ENCODE peak calls at places on chromosomes 11 and 22, in six cellular contexts. G is MCF 10A, D is B cell, M is D721Med, Y is AG04450, P is heart right ventricle. K is an unnamed sample.

GRCh38 chr22:26658671-26659478 is 1.5 kb downstream of the MIAT start:
- DNase-seq in G (peak; percentile 95), D (peak; percentile 67), M (peak; percentile 29), Y (peak; percentile 86), P (no peak), K (no peak)

GRCh38 chr22:48493733-48494132 is 1333.9 kb downstream of the BRD1 start:
- DNase-seq in G (no peak), D (no peak), M (no peak), Y (no peak), P (no peak), K (peak; percentile 59)

GRCh38 chr11:8055836-8056526 is 25.0 kb upstream of the TUB start:
- DNase-seq in G (no peak), D (no peak), M (no peak), Y (no peak), P (no peak), K (peak; percentile 62)

GRCh38 chr22:29458551-29458950 is 20.2 kb downstream of the RFPL1 start:
- DNase-seq in G (no peak), D (no peak), M (no peak), Y (no peak), P (no peak), K (peak; percentile 2)

GRCh38 chr11:9922806-9923205 is 258.9 kb downstream of the SWAP70 start:
- DNase-seq in G (no peak), D (no peak), M (no peak), Y (no peak), P (no peak), K (no peak)

GRCh38 chr22:36386351-36386899 is 1.3 kb downstream of the MYH9 start:
- DNase-seq in G (no peak), D (peak; percentile 61), M (no peak), Y (no peak), P (no peak), K (no peak)

GRCh38 chr11:1389932-1390587 is at the start of gene BRSK2:
- DNase-seq in G (no peak), D (no peak), M (no peak), Y (no peak), P (no peak), K (no peak)

GRCh38 chr11:96026310-96026709 is 102.4 kb upstream of the MTMR2 start:
- DNase-seq in G (no peak), D (no peak), M (no peak), Y (no peak), P (no peak), K (no peak)

GRCh38 chr11:86064236-86064803 is 4.6 kb downstream of the PICALM start:
- DNase-seq in G (peak; percentile 67), D (no peak), M (no peak), Y (no peak), P (no peak), K (no peak)

GRCh38 chr22:38834215-38834953 is 9.4 kb downstream of the NPTXR start:
- DNase-seq in G (no peak), D (no peak), M (no peak), Y (no peak), P (no peak), K (peak; percentile 52)

DNA sequence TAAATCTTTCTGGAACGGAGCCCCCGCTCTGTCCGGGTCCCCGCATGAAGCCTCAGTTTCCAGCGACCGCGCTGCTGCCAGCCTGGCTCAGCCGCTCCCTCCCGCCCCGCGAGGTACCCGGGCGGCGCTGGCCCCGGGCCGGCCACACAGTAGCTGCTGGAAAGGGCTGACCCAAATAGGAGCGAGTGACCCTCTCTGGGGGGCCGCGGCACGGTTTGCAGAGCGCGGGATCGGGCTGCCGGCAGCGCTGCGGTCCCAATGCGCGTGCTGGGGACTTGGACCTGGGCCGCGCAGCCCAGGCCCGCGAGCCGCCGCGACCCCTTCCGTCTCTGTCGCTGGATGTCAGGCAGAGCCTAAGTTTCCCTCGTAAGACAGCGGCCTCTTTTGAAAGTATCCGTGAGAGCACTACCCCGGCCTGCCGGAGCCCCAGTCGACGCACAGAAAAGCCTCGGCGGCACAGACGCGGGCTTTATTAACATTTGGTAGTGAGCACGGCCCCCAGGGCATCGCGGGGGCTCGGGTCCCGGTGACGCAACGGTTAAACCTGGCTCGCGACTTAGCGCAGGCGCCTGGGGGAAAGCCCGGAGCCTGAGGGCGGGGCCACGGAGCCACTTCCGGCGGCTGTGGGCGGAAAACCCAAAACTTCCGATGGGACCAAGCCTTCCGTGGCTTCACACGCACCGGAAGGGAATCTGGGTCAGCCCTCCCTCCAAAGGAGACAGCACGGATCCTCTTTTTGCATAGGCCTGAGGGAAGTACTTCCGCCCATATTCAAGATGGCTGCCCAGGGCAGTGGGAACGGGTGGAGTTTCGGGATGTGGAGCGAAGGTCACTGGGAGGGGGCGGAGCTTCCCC is 14.9 kb downstream of the BAD start:
- DNase-seq in G (peak; percentile 100), D (peak; percentile 96), M (no peak), Y (peak; percentile 100), P (peak; percentile 99), K (no peak)
- TF ChIP-seq CTCF in G (peak; percentile 1), D (peak; percentile 37), M (no peak), Y (no peak), P (no peak), K (peak; percentile 66)

DNA sequence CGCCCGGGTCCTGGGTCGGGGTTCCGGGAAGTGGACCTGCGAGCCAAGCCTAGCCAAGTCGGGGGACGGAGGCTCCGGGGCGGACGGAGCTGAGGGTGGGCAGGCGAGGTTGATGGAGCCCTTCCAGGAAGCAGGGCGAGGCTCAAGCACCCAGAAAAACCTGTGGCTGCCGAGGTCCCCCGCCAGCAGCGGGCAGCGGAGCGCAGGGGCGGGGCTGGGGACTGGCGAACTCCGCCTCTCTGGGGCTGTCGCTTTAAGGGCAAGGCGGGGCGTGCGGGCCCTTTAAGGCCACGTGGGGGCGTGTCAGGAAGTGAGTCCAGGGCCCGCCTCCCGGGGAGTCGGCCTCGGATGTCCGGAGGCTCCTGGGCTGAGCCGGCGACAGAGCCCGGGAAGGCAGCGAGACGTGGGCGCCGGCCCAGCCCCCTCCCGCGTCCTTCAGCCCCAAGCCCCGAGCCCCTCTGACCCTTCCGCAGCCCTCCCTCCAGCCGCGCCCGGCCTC is at the start of gene SLC35C1:
- DNase-seq in G (peak; percentile 95), D (peak; percentile 95), M (peak; percentile 92), Y (peak; percentile 75), P (peak; percentile 97), K (peak; percentile 98)
- TF ChIP-seq CTCF in G (no peak), D (no peak), M (no peak), Y (peak; percentile 3), P (no peak), K (peak; percentile 44)

DNA sequence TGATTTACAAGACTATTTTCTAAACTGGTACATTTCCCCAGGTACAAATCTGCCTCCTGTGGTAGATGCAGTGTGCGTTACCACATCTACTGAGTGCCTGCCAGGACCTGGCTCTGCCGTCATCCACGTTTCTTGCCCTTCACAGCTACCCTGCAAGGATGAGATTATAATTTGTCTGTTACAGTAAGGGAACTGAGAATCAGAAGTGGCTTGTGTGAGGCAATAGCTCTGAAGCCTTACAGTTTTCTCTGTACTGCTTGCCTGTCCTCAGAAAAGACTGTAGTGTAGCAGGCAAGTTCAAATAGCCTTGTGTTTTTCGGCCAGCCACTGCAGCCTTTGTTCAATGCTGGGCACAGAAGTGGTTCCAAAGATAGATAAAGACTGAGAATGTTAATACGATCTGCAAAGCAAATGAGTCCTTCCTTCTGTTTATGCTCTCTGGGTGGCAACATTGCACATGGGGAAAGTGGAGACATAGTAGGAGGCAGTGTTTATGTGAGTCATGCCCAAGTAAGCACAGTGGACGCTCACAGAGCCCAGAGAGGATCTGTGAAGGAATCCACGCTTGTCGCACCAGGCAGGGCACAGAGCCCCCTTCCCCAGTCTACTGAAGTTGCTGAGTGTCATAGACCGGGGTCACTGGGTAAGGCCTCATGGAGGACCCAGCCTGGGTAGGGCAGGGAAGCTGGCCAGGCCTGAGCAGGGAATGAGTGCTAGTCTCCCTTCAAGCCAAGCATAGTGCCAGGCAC is 49.1 kb downstream of the MICAL2 start:
- DNase-seq in G (peak; percentile 81), D (no peak), M (no peak), Y (peak; percentile 88), P (no peak), K (no peak)
- TF ChIP-seq CTCF in G (no peak), D (no peak), M (no peak), Y (peak; percentile 19), P (no peak), K (peak; percentile 60)

DNA sequence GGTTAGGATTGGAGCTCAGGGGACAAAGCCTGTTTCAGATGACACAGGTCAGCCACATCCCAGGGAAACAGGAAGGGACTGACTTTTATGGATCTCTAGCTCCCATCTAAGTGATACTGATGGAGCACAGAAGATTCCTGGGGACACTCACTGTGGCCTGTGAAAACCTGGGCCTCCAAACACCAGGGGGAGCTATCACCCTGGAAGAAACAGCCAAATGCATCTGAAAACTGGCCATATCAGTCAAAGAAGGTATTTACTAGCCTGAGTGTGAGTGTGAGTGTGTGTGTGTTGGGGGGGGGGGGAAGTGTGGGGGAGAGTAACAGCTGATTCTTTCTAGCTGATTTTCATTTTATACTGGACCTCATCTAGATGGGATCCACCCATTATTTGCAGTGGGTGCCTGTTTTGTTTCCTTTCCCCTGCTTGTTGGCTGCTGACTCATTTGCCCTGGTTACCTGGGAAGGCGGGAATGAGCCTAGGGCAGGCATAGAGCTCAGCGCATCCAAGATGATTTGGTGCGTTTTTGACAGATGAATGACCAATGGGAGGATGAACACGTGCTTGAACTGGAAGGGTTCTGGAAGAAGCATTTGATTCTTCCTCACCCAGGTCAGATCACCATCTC is 284.0 kb downstream of the KIRREL3 start:
- DNase-seq in G (peak; percentile 54), D (no peak), M (no peak), Y (no peak), P (peak; percentile 17), K (no peak)
- TF ChIP-seq CTCF in G (peak; percentile 18), D (peak; percentile 26), M (peak; percentile 51), Y (peak; percentile 70), P (no peak), K (peak; percentile 77)

GRCh38 chr11:63610604-63611394 is 3.4 kb downstream of the PLAAT3 start:
- DNase-seq in G (no peak), D (no peak), M (no peak), Y (no peak), P (peak; percentile 23), K (no peak)
- TF ChIP-seq CTCF in G (no peak), D (no peak), M (no peak), Y (no peak), P (no peak), K (peak; percentile 23)

DNA sequence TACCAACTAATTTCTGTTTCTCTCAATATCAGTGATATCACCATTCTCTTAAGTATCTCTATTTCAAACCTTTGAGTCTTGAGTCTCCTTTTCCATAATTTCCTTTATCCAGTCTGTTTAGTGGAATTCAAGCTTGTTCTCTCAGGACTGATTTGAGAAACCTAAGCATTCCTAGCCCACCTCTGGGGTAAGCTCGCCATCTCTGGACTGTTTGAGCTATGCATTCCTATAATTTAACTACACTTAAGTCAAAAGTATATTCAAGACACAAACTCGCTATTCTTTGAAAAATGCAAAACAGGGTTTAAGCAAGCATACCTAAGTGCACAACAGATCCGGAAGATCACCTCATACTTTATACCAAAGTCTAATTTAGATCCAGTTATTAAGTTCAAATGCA is 2.1 kb upstream of the DLAT start:
- DNase-seq in G (no peak), D (no peak), M (no peak), Y (no peak), P (no peak), K (no peak)
- TF ChIP-seq CTCF in G (no peak), D (no peak), M (peak; percentile 10), Y (no peak), P (no peak), K (peak; percentile 36)

K was measured in chondrocyte.